ENCODE peak calls at places on chromosomes 16 and 17, in five cellular contexts. O, L, W, S and Z are unnamed samples.

GRCh38 chr17:8986295-8986694 is 20.8 kb upstream of the PIK3R5 start:
- DNase-seq in O (no peak), L (no peak), W (no peak), S (no peak), Z (no peak)

GRCh38 chr17:51507444-51507843 is 247.1 kb downstream of the UTP18 start:
- DNase-seq in O (no peak), L (no peak), W (no peak), S (no peak), Z (no peak)

GRCh38 chr16:66653581-66654350 is 42.8 kb downstream of the CMTM4 start:
- DNase-seq in O (no peak), L (no peak), W (no peak), S (peak), Z (no peak)

GRCh38 chr16:1414532-1415265 is at the start of gene UNKL:
- DNase-seq in O (peak), L (peak), W (peak), S (peak), Z (peak)

GRCh38 chr16:9033125-9033830 is 58.2 kb upstream of the HAPSTR1 start:
- DNase-seq in O (peak), L (no peak), W (no peak), S (peak), Z (no peak)

GRCh38 chr16:66358231-66358630 is 8.3 kb upstream of the CDH5 start:
- DNase-seq in O (no peak), L (no peak), W (no peak), S (no peak), Z (no peak)

GRCh38 chr16:31713945-31714898 is 159.4 kb upstream of the ZNF267 start:
- DNase-seq in O (peak), L (no peak), W (no peak), S (no peak), Z (no peak)

GRCh38 chr17:78197147-78197830 is 10.1 kb downstream of the AFMID start:
- DNase-seq in O (no peak), L (no peak), W (no peak), S (no peak), Z (no peak)

GRCh38 chr16:13811834-13812233 is 108.1 kb upstream of the ERCC4 start:
- DNase-seq in O (no peak), L (no peak), W (no peak), S (no peak), Z (no peak)

GRCh38 chr16:51148674-51149228 is 2.3 kb downstream of the SALL1 start:
- DNase-seq in O (no peak), L (no peak), W (no peak), S (peak), Z (no peak)

GRCh38 chr17:45361976-45362375 is 45.2 kb upstream of the MAP3K14 start:
- DNase-seq in O (no peak), L (no peak), W (no peak), S (no peak), Z (no peak)

GRCh38 chr17:2192367-2193028 is 111.1 kb downstream of the SMG6 start:
- DNase-seq in O (no peak), L (no peak), W (no peak), S (peak), Z (peak)

GRCh38 chr16:47016700-47017133 is 43.2 kb upstream of the DNAJA2 start:
- DNase-seq in O (no peak), L (no peak), W (no peak), S (no peak), Z (no peak)

GRCh38 chr17:66625321-66625767 is 209.6 kb upstream of the CACNG5 start:
- DNase-seq in O (no peak), L (no peak), W (no peak), S (peak), Z (no peak)

GRCh38 chr17:49071106-49071505 is 61.5 kb upstream of the B4GALNT2 start:
- DNase-seq in O (no peak), L (no peak), W (no peak), S (peak), Z (no peak)

GRCh38 chr16:19418200-19418599 is 517 bp downstream of the TMC5 start:
- DNase-seq in O (no peak), L (no peak), W (no peak), S (no peak), Z (no peak)

GRCh38 chr17:78227455-78227916 is 3.9 kb upstream of the TMEM235 start:
- DNase-seq in O (no peak), L (no peak), W (no peak), S (no peak), Z (no peak)

GRCh38 chr16:2963074-2963610 is 933 bp upstream of the KREMEN2 start:
- DNase-seq in O (no peak), L (no peak), W (no peak), S (no peak), Z (no peak)

GRCh38 chr17:27602721-27603445 is 28.1 kb upstream of the LGALS9 start:
- DNase-seq in O (peak), L (peak), W (peak), S (peak), Z (peak)

GRCh38 chr17:76353004-76353598 is 615 bp downstream of the PRPSAP1 start:
- DNase-seq in O (peak), L (peak), W (peak), S (no peak), Z (no peak)

GRCh38 chr17:76354747-76355310 is 1.1 kb upstream of the PRPSAP1 start:
- DNase-seq in O (peak), L (no peak), W (no peak), S (no peak), Z (no peak)

GRCh38 chr17:76354317-76354729 is 607 bp upstream of the PRPSAP1 start:
- DNase-seq in O (no peak), L (peak), W (no peak), S (no peak), Z (no peak)

GRCh38 chr17:76351526-76352071 is 2.1 kb downstream of the PRPSAP1 start:
- DNase-seq in O (no peak), L (no peak), W (no peak), S (no peak), Z (no peak)

GRCh38 chr17:76353599-76354316 is at the start of gene PRPSAP1:
- DNase-seq in O (peak), L (peak), W (peak), S (peak), Z (peak)
- TF ChIP-seq CTCF in O (peak), L (peak), W (peak), S (peak), Z (no peak)

GRCh38 chr17:40980594-40980993 is 3.5 kb downstream of the KRT40 start:
- DNase-seq in O (peak), L (no peak), W (no peak), S (peak), Z (no peak)
- H3K4me3 ChIP-seq in O (no peak), L (no peak), W (no peak), S (no peak), Z (no peak)

GRCh38 chr17:63435681-63436522 is 10.2 kb downstream of the CYB561 start:
- DNase-seq in O (no peak), L (no peak), W (no peak), S (no peak), Z (no peak)
- TF ChIP-seq CTCF in O (no peak), L (no peak), W (no peak), S (no peak), Z (peak)

DNA sequence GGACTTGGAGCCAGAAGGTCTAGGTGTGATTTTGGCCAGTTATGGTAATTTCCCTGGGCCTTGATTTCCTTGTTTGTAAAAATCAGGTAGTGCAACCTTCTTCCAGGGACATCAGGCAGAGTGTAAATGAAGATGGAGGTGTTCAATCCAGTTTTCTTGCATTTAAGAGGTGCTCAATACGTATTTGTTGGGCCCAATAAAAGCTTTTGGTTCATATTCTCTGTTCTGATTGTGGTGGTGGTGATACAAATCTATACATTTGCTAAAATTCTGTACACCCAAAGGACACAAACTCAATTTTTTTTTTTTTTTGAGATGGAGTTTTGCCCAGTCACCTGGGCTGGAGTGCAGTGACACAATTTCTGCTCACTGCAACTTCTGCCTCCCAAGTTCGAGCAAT is 6.0 kb downstream of the CD79B start:
- DNase-seq in O (no peak), L (no peak), W (no peak), S (no peak), Z (no peak)
- H3K4me3 ChIP-seq in O (no peak), L (no peak), W (no peak), S (no peak), Z (no peak)